ENCODE peak calls at places on chromosomes 4 and X, in seven cellular contexts. B, L, T, W, E, N and Q are unnamed samples.

GRCh38 chr4:155197757-155198156 is 10.7 kb upstream of the NPY2R start:
- DNase-seq in E (no peak), B (no peak), T (no peak), N (no peak), L (no peak), W (no peak), Q (no peak)

GRCh38 chr4:119035941-119036737 is 99.5 kb upstream of the MYOZ2 start:
- DNase-seq in L (no peak), B (no peak), N (no peak), W (no peak), E (no peak), T (no peak), Q (no peak)

GRCh38 chr4:111797455-111798163 is 347.6 kb upstream of the FAM241A start:
- DNase-seq in B (no peak), E (no peak), N (no peak), T (no peak), W (no peak), L (no peak), Q (no peak)

GRCh38 chr4:172104534-172104933 is 291.3 kb downstream of the GALNTL6 start:
- DNase-seq in B (no peak), E (no peak), T (no peak), N (no peak), W (no peak), L (no peak), Q (no peak)

GRCh38 chrX:152930516-152930915 is 32.6 kb downstream of the ZNF185 start:
- DNase-seq in W (no peak), E (no peak), B (no peak), N (no peak), L (no peak), T (no peak), Q (no peak)

GRCh38 chr4:164536829-164537228 is 217.1 kb upstream of the SMIM31 start:
- DNase-seq in B (no peak), W (no peak), E (no peak), L (no peak), N (no peak), T (no peak), Q (no peak)

GRCh38 chrX:154437971-154438893 is 1.3 kb downstream of the GDI1 start:
- DNase-seq in E (no peak), N (no peak), T (no peak), B (no peak), L (no peak), W (no peak), Q (no peak)

GRCh38 chr4:110636677-110637407 is 14.0 kb upstream of the PITX2 start:
- DNase-seq in E (no peak), B (peak), L (no peak), W (no peak), T (no peak), N (peak), Q (no peak)

GRCh38 chr4:86856896-86857295 is 7.7 kb upstream of the SLC10A6 start:
- DNase-seq in N (no peak), E (no peak), T (no peak), W (no peak), L (no peak), B (no peak), Q (no peak)

GRCh38 chr4:131534944-131535640 is 1614.0 kb upstream of the PCDH10 start:
- DNase-seq in W (no peak), T (no peak), E (no peak), L (no peak), N (no peak), B (no peak), Q (no peak)

GRCh38 chr4:42150653-42151567 is 1.5 kb downstream of the BEND4 start:
- DNase-seq in E (no peak), N (peak), W (no peak), B (peak), T (peak), L (no peak), Q (no peak)

GRCh38 chr4:76373919-76374552 is 46.9 kb downstream of the CCDC158 start:
- DNase-seq in B (no peak), W (no peak), E (no peak), L (no peak), T (peak), N (no peak), Q (no peak)

GRCh38 chr4:3369781-3370660 is 71.7 kb upstream of the HGFAC start:
- DNase-seq in L (no peak), E (peak), T (peak), B (no peak), W (peak), N (no peak), Q (no peak)

GRCh38 chrX:109508915-109509314 is 27.0 kb upstream of the GUCY2F start:
- DNase-seq in B (no peak), T (no peak), N (no peak), L (no peak), E (no peak), W (no peak), Q (no peak)

GRCh38 chr4:138996090-138996489 is 19.5 kb upstream of the NOCT start:
- DNase-seq in T (no peak), B (no peak), L (no peak), W (no peak), N (no peak), E (no peak), Q (no peak)

GRCh38 chr4:165994706-165995105 is 121.7 kb downstream of the TLL1 start:
- DNase-seq in B (no peak), E (no peak), T (no peak), N (no peak), L (no peak), W (no peak), Q (no peak)

GRCh38 chrX:43976216-43976615 is 3.0 kb upstream of the NDP start:
- DNase-seq in T (no peak), W (no peak), E (no peak), N (no peak), B (no peak), L (no peak), Q (no peak)

GRCh38 chrX:44817029-44817428 is 26.8 kb upstream of the DUSP21 start:
- DNase-seq in N (no peak), T (no peak), B (no peak), W (no peak), L (no peak), E (no peak), Q (no peak)

GRCh38 chr4:76198411-76199237 is 15.0 kb downstream of the SCARB2 start:
- DNase-seq in B (peak), T (peak), L (peak), E (no peak), N (peak), W (peak), Q (no peak)

GRCh38 chr4:2009651-2010233 is 968 bp upstream of the NELFA start:
- DNase-seq in B (peak), L (peak), N (peak), W (peak), E (no peak), T (peak), Q (peak)

GRCh38 chr4:80078361-80079092 is 5.5 kb upstream of the ANTXR2 start:
- DNase-seq in L (no peak), N (no peak), W (no peak), E (no peak), T (no peak), B (no peak), Q (no peak)

GRCh38 chr4:86442881-86443280 is 83.0 kb upstream of the MAPK10 start:
- DNase-seq in N (no peak), E (no peak), L (no peak), B (no peak), W (no peak), T (peak), Q (no peak)

GRCh38 chrX:275967-276587 is 5.1 kb upstream of the PLCXD1 start:
- DNase-seq in E (peak), N (peak), T (peak), L (no peak), W (peak), B (peak), Q (peak)

GRCh38 chr4:96305030-96305429 is 465.1 kb downstream of the PDHA2 start:
- DNase-seq in W (no peak), N (no peak), B (no peak), T (no peak), E (no peak), L (no peak), Q (no peak)

GRCh38 chr4:152118819-152119553 is 358.2 kb upstream of the GATB start:
- DNase-seq in B (no peak), T (no peak), E (no peak), N (no peak), L (no peak), W (no peak), Q (no peak)